ENCODE peak calls at places on chromosomes 13 and 19, in six cellular contexts. One of them, this sample, is unnamed.

GRCh38 chr13:113493315-113493951 is 2.9 kb upstream of the DCUN1D2 start:
- DNase-seq in SK-N-SH: no peak
- DNase-seq in B cell: no peak
- DNase-seq in glutamatergic neuron: no peak
- DNase-seq in CD4-positive, alpha-beta T cell: no peak
- DNase-seq in choroid plexus epithelial cell: peak; percentile 97
- DNase-seq in this sample: no peak

GRCh38 chr19:43780706-43781525 is at the start of gene KCNN4:
- DNase-seq in choroid plexus epithelial cell: peak; percentile 43
- DNase-seq in glutamatergic neuron: no peak
- DNase-seq in CD4-positive, alpha-beta T cell: peak; percentile 63
- DNase-seq in B cell: peak; percentile 88
- DNase-seq in SK-N-SH: no peak
- DNase-seq in this sample: no peak

GRCh38 chr19:12670159-12670928 is 3.7 kb downstream of the WDR83 start:
- DNase-seq in SK-N-SH: no peak
- DNase-seq in B cell: no peak
- DNase-seq in CD4-positive, alpha-beta T cell: no peak
- DNase-seq in glutamatergic neuron: no peak
- DNase-seq in choroid plexus epithelial cell: no peak
- DNase-seq in this sample: no peak

GRCh38 chr19:40689339-40690049 is 957 bp downstream of the NUMBL start:
- DNase-seq in glutamatergic neuron: peak; percentile 76
- DNase-seq in SK-N-SH: peak; percentile 71
- DNase-seq in choroid plexus epithelial cell: no peak
- DNase-seq in CD4-positive, alpha-beta T cell: no peak
- DNase-seq in B cell: peak; percentile 80
- DNase-seq in this sample: no peak

GRCh38 chr13:36862722-36863121 is 43.7 kb downstream of the RFXAP start:
- DNase-seq in glutamatergic neuron: no peak
- DNase-seq in choroid plexus epithelial cell: no peak
- DNase-seq in CD4-positive, alpha-beta T cell: no peak
- DNase-seq in B cell: no peak
- DNase-seq in SK-N-SH: no peak
- DNase-seq in this sample: no peak

GRCh38 chr13:40172878-40173277 is 493.6 kb downstream of the FOXO1 start:
- DNase-seq in CD4-positive, alpha-beta T cell: no peak
- DNase-seq in B cell: no peak
- DNase-seq in glutamatergic neuron: no peak
- DNase-seq in choroid plexus epithelial cell: no peak
- DNase-seq in SK-N-SH: peak; percentile 39
- DNase-seq in this sample: no peak

GRCh38 chr13:21322988-21323387 is 136.1 kb downstream of the ZDHHC20 start:
- DNase-seq in CD4-positive, alpha-beta T cell: no peak
- DNase-seq in glutamatergic neuron: no peak
- DNase-seq in B cell: no peak
- DNase-seq in SK-N-SH: no peak
- DNase-seq in choroid plexus epithelial cell: no peak
- DNase-seq in this sample: no peak

GRCh38 chr13:67235265-67235664 is 5.1 kb upstream of the PCDH9 start:
- DNase-seq in CD4-positive, alpha-beta T cell: no peak
- DNase-seq in glutamatergic neuron: no peak
- DNase-seq in SK-N-SH: peak; percentile 56
- DNase-seq in choroid plexus epithelial cell: no peak
- DNase-seq in B cell: no peak
- DNase-seq in this sample: no peak

GRCh38 chr19:34712606-34713261 is 21.3 kb upstream of the ZNF181 start:
- DNase-seq in CD4-positive, alpha-beta T cell: peak; percentile 49
- DNase-seq in glutamatergic neuron: no peak
- DNase-seq in SK-N-SH: peak; percentile 55
- DNase-seq in B cell: peak; percentile 46
- DNase-seq in choroid plexus epithelial cell: peak; percentile 93
- DNase-seq in this sample: no peak

GRCh38 chr19:4390017-4390861 is 10.1 kb downstream of the SH3GL1 start:
- DNase-seq in glutamatergic neuron: no peak
- DNase-seq in B cell: no peak
- DNase-seq in SK-N-SH: no peak
- DNase-seq in choroid plexus epithelial cell: peak; percentile 79
- DNase-seq in CD4-positive, alpha-beta T cell: no peak
- DNase-seq in this sample: no peak

GRCh38 chr19:21474671-21475181 is 30.7 kb upstream of the ZNF429 start:
- DNase-seq in glutamatergic neuron: peak; percentile 78
- DNase-seq in CD4-positive, alpha-beta T cell: peak; percentile 67
- DNase-seq in SK-N-SH: peak; percentile 90
- DNase-seq in choroid plexus epithelial cell: peak; percentile 58
- DNase-seq in B cell: peak; percentile 86
- DNase-seq in this sample: peak; percentile 90

GRCh38 chr19:55258476-55258827 is 365 bp downstream of the PPP6R1 start:
- DNase-seq in SK-N-SH: peak; percentile 87
- DNase-seq in choroid plexus epithelial cell: no peak
- DNase-seq in glutamatergic neuron: peak; percentile 38
- DNase-seq in B cell: peak; percentile 88
- DNase-seq in CD4-positive, alpha-beta T cell: peak; percentile 31
- DNase-seq in this sample: peak; percentile 31

GRCh38 chr13:36329355-36329754 is 16.8 kb downstream of the SPART start:
- DNase-seq in glutamatergic neuron: no peak
- DNase-seq in CD4-positive, alpha-beta T cell: no peak
- DNase-seq in SK-N-SH: no peak
- DNase-seq in choroid plexus epithelial cell: peak; percentile 76
- DNase-seq in B cell: no peak
- DNase-seq in this sample: no peak

GRCh38 chr19:17470204-17470841 is at the start of gene SLC27A1:
- DNase-seq in choroid plexus epithelial cell: peak; percentile 99
- DNase-seq in CD4-positive, alpha-beta T cell: peak; percentile 84
- DNase-seq in B cell: peak; percentile 89
- DNase-seq in glutamatergic neuron: peak; percentile 99
- DNase-seq in SK-N-SH: peak; percentile 96
- DNase-seq in this sample: peak; percentile 97

GRCh38 chr19:17469371-17470203 is 737 bp upstream of the SLC27A1 start:
- DNase-seq in CD4-positive, alpha-beta T cell: peak; percentile 96
- DNase-seq in glutamatergic neuron: peak; percentile 94
- DNase-seq in choroid plexus epithelial cell: peak; percentile 98
- DNase-seq in B cell: peak; percentile 85
- DNase-seq in SK-N-SH: peak; percentile 88
- DNase-seq in this sample: peak; percentile 83

GRCh38 chr19:17469092-17469370 is 1.3 kb upstream of the SLC27A1 start:
- DNase-seq in SK-N-SH: no peak
- DNase-seq in CD4-positive, alpha-beta T cell: peak; percentile 14
- DNase-seq in B cell: no peak
- DNase-seq in choroid plexus epithelial cell: no peak
- DNase-seq in glutamatergic neuron: no peak
- DNase-seq in this sample: no peak

GRCh38 chr19:17467471-17468301 is 2.6 kb upstream of the SLC27A1 start:
- DNase-seq in CD4-positive, alpha-beta T cell: no peak
- DNase-seq in choroid plexus epithelial cell: no peak
- DNase-seq in glutamatergic neuron: no peak
- DNase-seq in SK-N-SH: no peak
- DNase-seq in B cell: no peak
- DNase-seq in this sample: no peak

DNA sequence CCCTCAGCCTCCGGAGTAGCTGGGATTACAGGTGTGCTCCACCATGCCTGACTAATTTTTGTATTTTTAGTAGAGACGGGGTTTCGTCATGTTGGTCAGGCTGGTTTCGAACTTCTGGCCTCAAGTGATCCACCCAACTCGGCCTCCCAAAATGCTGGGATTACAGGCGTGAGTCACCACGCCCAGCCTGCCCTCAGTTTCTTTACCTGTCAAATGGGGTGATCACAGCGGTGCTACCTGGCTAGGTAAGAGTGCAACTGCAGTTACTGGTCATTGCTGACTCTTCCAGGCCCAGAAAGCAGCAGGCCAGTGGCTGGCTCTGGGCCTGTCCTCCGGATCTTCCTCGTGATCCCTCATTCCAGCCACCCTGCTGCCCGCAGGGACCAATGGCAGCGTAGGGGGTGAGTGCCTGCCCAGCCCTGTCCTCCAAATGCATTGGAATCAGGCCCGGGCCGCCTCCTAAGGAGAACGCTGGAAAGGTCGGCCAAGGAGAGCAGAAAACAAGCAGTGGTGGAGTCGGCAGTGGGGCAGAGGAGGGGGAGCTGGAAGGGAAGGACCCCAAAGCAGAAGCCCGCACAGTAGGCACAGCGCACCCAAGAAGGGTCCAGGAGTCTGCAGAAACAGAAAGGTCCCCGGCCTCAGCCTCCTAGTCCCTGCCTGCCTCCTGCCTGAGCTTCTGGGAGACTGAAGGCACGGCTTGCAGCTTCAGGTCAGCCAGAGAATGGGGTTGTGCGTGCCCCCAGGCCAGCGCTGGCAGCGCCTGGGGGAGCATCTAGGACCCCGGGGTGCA is 1.8 kb upstream of the SLC27A1 start:
- DNase-seq in SK-N-SH: no peak
- DNase-seq in CD4-positive, alpha-beta T cell: no peak
- DNase-seq in choroid plexus epithelial cell: peak; percentile 26
- DNase-seq in B cell: no peak
- DNase-seq in glutamatergic neuron: no peak
- DNase-seq in this sample: no peak
- TF ChIP-seq CTCF in SK-N-SH: no peak
- TF ChIP-seq CTCF in CD4-positive, alpha-beta T cell: no peak
- TF ChIP-seq CTCF in choroid plexus epithelial cell: no peak
- TF ChIP-seq CTCF in B cell: no peak
- TF ChIP-seq CTCF in glutamatergic neuron: no peak
- TF ChIP-seq CTCF in this sample: no peak

DNA sequence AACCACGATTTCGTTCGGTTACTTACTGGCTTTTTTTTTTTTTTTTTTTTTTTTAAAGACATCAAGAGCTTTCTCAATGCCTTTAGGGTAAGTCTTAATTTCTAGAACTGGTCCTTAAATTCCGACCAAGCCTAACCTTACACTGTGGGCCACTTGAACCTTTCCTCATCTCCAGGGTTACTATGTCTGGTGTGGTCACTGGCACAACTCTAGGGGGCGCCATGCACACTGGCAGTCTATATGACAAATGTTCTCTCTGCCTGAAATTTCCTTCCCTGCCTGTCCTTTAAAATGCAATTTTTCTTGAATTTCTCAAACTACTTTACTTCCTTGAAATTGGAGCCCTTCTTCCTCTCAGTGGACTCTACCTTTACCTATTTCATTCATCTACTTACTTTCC is 227.4 kb downstream of the KLF5 start:
- DNase-seq in B cell: no peak
- DNase-seq in glutamatergic neuron: no peak
- DNase-seq in SK-N-SH: no peak
- DNase-seq in choroid plexus epithelial cell: no peak
- DNase-seq in CD4-positive, alpha-beta T cell: no peak
- DNase-seq in this sample: no peak
- TF ChIP-seq CTCF in B cell: no peak
- TF ChIP-seq CTCF in glutamatergic neuron: no peak
- TF ChIP-seq CTCF in SK-N-SH: no peak
- TF ChIP-seq CTCF in choroid plexus epithelial cell: no peak
- TF ChIP-seq CTCF in CD4-positive, alpha-beta T cell: no peak
- TF ChIP-seq CTCF in this sample: no peak

GRCh38 chr19:42093505-42093904 is 17.5 kb downstream of the ZNF574 start:
- DNase-seq in B cell: no peak
- DNase-seq in glutamatergic neuron: no peak
- DNase-seq in choroid plexus epithelial cell: no peak
- DNase-seq in CD4-positive, alpha-beta T cell: no peak
- DNase-seq in SK-N-SH: no peak
- DNase-seq in this sample: no peak

GRCh38 chr19:42096255-42096837 is 20.4 kb downstream of the ZNF574 start:
- DNase-seq in CD4-positive, alpha-beta T cell: no peak
- DNase-seq in choroid plexus epithelial cell: no peak
- DNase-seq in glutamatergic neuron: no peak
- DNase-seq in SK-N-SH: no peak
- DNase-seq in B cell: no peak
- DNase-seq in this sample: no peak

GRCh38 chr19:42097461-42097860 is 21.5 kb downstream of the ZNF574 start:
- DNase-seq in SK-N-SH: no peak
- DNase-seq in B cell: no peak
- DNase-seq in glutamatergic neuron: no peak
- DNase-seq in CD4-positive, alpha-beta T cell: no peak
- DNase-seq in choroid plexus epithelial cell: no peak
- DNase-seq in this sample: no peak

GRCh38 chr19:42095814-42096230 is 19.9 kb downstream of the ZNF574 start:
- DNase-seq in B cell: no peak
- DNase-seq in choroid plexus epithelial cell: no peak
- DNase-seq in glutamatergic neuron: peak; percentile 53
- DNase-seq in CD4-positive, alpha-beta T cell: no peak
- DNase-seq in SK-N-SH: no peak
- DNase-seq in this sample: peak; percentile 29

GRCh38 chr19:42095142-42095813 is 19.3 kb downstream of the ZNF574 start:
- DNase-seq in SK-N-SH: no peak
- DNase-seq in CD4-positive, alpha-beta T cell: no peak
- DNase-seq in choroid plexus epithelial cell: no peak
- DNase-seq in glutamatergic neuron: no peak
- DNase-seq in B cell: no peak
- DNase-seq in this sample: no peak
- TF ChIP-seq CTCF in SK-N-SH: no peak
- TF ChIP-seq CTCF in CD4-positive, alpha-beta T cell: no peak
- TF ChIP-seq CTCF in choroid plexus epithelial cell: no peak
- TF ChIP-seq CTCF in glutamatergic neuron: no peak
- TF ChIP-seq CTCF in B cell: no peak
- TF ChIP-seq CTCF in this sample: no peak

DNA sequence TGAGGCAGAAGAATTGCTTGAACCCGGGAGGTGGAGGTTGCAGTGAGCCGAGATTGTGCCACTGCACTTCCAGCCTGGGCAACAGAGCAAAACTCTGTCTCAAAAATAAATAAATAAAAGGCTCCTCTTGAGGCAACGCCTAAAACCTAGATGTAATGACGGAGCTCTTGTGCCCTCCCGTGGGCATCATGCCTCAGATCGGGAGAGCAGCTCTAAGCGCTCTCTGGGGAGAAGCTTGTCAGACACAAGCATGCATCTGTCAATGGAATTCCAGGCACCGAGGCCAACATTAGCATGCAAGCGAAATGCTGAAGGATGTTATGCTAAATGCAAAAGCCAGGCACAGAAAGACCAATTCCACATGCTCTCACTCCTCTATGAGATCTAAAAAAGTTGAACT is 45.6 kb upstream of the MRI1 start:
- DNase-seq in choroid plexus epithelial cell: peak; percentile 48
- DNase-seq in B cell: no peak
- DNase-seq in CD4-positive, alpha-beta T cell: no peak
- DNase-seq in glutamatergic neuron: peak; percentile 64
- DNase-seq in SK-N-SH: peak; percentile 28
- DNase-seq in this sample: no peak
- TF ChIP-seq CTCF in choroid plexus epithelial cell: peak; percentile 28
- TF ChIP-seq CTCF in B cell: no peak
- TF ChIP-seq CTCF in CD4-positive, alpha-beta T cell: no peak
- TF ChIP-seq CTCF in glutamatergic neuron: peak; percentile 19
- TF ChIP-seq CTCF in SK-N-SH: peak; percentile 63
- TF ChIP-seq CTCF in this sample: peak; percentile 27

GRCh38 chr19:37172368-37173366 is at the start of gene ZNF585A:
- DNase-seq in SK-N-SH: peak; percentile 81
- DNase-seq in B cell: peak; percentile 72
- DNase-seq in choroid plexus epithelial cell: peak; percentile 99
- DNase-seq in CD4-positive, alpha-beta T cell: peak; percentile 91
- DNase-seq in glutamatergic neuron: peak; percentile 84
- DNase-seq in this sample: peak; percentile 71
- TF ChIP-seq CTCF in SK-N-SH: no peak
- TF ChIP-seq CTCF in B cell: peak; percentile 23
- TF ChIP-seq CTCF in choroid plexus epithelial cell: peak; percentile 50
- TF ChIP-seq CTCF in CD4-positive, alpha-beta T cell: no peak
- TF ChIP-seq CTCF in glutamatergic neuron: no peak
- TF ChIP-seq CTCF in this sample: peak; percentile 28

GRCh38 chr13:27487776-27488175 is 37.4 kb upstream of the MTIF3 start:
- DNase-seq in glutamatergic neuron: no peak
- DNase-seq in choroid plexus epithelial cell: peak; percentile 69
- DNase-seq in CD4-positive, alpha-beta T cell: no peak
- DNase-seq in SK-N-SH: no peak
- DNase-seq in B cell: no peak
- DNase-seq in this sample: no peak
- TF ChIP-seq CTCF in glutamatergic neuron: no peak
- TF ChIP-seq CTCF in choroid plexus epithelial cell: peak; percentile 18
- TF ChIP-seq CTCF in CD4-positive, alpha-beta T cell: no peak
- TF ChIP-seq CTCF in SK-N-SH: no peak
- TF ChIP-seq CTCF in B cell: no peak
- TF ChIP-seq CTCF in this sample: no peak

GRCh38 chr13:99028890-99029289 is 51.0 kb upstream of the DOCK9 start:
- DNase-seq in choroid plexus epithelial cell: peak; percentile 10
- DNase-seq in SK-N-SH: no peak
- DNase-seq in B cell: no peak
- DNase-seq in CD4-positive, alpha-beta T cell: peak; percentile 42
- DNase-seq in glutamatergic neuron: no peak
- DNase-seq in this sample: no peak
- TF ChIP-seq CTCF in choroid plexus epithelial cell: peak; percentile 35
- TF ChIP-seq CTCF in SK-N-SH: peak; percentile 17
- TF ChIP-seq CTCF in B cell: no peak
- TF ChIP-seq CTCF in CD4-positive, alpha-beta T cell: peak; percentile 25
- TF ChIP-seq CTCF in glutamatergic neuron: peak; percentile 8
- TF ChIP-seq CTCF in this sample: peak; percentile 27